ENCODE peak calls at places on chromosomes 2 and 18, in nine cellular contexts. L, T, C, Y, F, W, N, J and G are unnamed samples.

GRCh38 chr2:74806913-74807312 is 27.0 kb upstream of the HK2 start:
- DNase-seq in L (no peak), T (no peak), C (no peak), Y (no peak), F (no peak), W (no peak), N (no peak), J (no peak), G (no peak)

GRCh38 chr2:26805241-26805676 is 19.4 kb downstream of the CENPA start:
- DNase-seq in L (no peak), T (no peak), C (no peak), Y (peak), F (no peak), W (no peak), N (no peak), J (no peak), G (no peak)

GRCh38 chr2:2662847-2663356 is 331.8 kb upstream of the MYT1L start:
- DNase-seq in L (no peak), T (no peak), C (no peak), Y (no peak), F (no peak), W (no peak), N (no peak), J (no peak), G (no peak)

GRCh38 chr2:53217250-53217649 is 550.4 kb upstream of the CHAC2 start:
- DNase-seq in L (no peak), T (no peak), C (no peak), Y (no peak), F (no peak), W (no peak), N (no peak), J (peak), G (no peak)

GRCh38 chr18:36576339-36576738 is 252.5 kb downstream of the TPGS2 start:
- DNase-seq in L (no peak), T (no peak), C (no peak), Y (no peak), F (no peak), W (no peak), N (no peak), J (no peak), G (no peak)

GRCh38 chr2:204795156-204795555 is 249.9 kb downstream of the PARD3B start:
- DNase-seq in L (no peak), T (no peak), C (no peak), Y (peak), F (no peak), W (no peak), N (no peak), J (peak), G (no peak)

GRCh38 chr2:102514061-102514785 is 41.2 kb downstream of the SLC9A4 start:
- DNase-seq in L (no peak), T (no peak), C (no peak), Y (peak), F (no peak), W (no peak), N (no peak), J (no peak), G (no peak)

GRCh38 chr2:212135739-212136138 is 402.9 kb downstream of the ERBB4 start:
- DNase-seq in L (no peak), T (no peak), C (no peak), Y (no peak), F (no peak), W (no peak), N (no peak), J (no peak), G (no peak)

GRCh38 chr2:50752228-50752627 is 279.7 kb downstream of the NRXN1 start:
- DNase-seq in L (no peak), T (no peak), C (no peak), Y (no peak), F (no peak), W (no peak), N (no peak), J (no peak), G (no peak)

GRCh38 chr2:158936978-158937377 is 31.5 kb upstream of the TANC1 start:
- DNase-seq in L (no peak), T (no peak), C (peak), Y (peak), F (no peak), W (no peak), N (no peak), J (no peak), G (no peak)

GRCh38 chr2:28586864-28587263 is 91.0 kb downstream of the PLB1 start:
- DNase-seq in L (no peak), T (no peak), C (no peak), Y (no peak), F (no peak), W (peak), N (peak), J (peak), G (peak)

GRCh38 chr2:234292205-234292954 is 204.5 kb downstream of the ARL4C start:
- DNase-seq in L (no peak), T (no peak), C (no peak), Y (no peak), F (no peak), W (peak), N (peak), J (peak), G (peak)

GRCh38 chr18:35049111-35050003 is 8.1 kb downstream of the MAPRE2 start:
- DNase-seq in L (no peak), T (no peak), C (no peak), Y (no peak), F (no peak), W (no peak), N (no peak), J (no peak), G (no peak)

GRCh38 chr2:177314194-177314593 is 49.7 kb upstream of the NFE2L2 start:
- DNase-seq in L (no peak), T (peak), C (peak), Y (peak), F (no peak), W (no peak), N (no peak), J (no peak), G (no peak)

GRCh38 chr18:79393181-79393598 is 2.5 kb upstream of the NFATC1 start:
- DNase-seq in L (no peak), T (no peak), C (peak), Y (peak), F (no peak), W (no peak), N (peak), J (no peak), G (no peak)

GRCh38 chr18:64276736-64277135 is 127.8 kb upstream of the LINC00305 start:
- DNase-seq in L (no peak), T (no peak), C (peak), Y (no peak), F (no peak), W (no peak), N (no peak), J (no peak), G (no peak)

GRCh38 chr18:49520661-49521145 is 33.7 kb upstream of the C18orf32 start:
- DNase-seq in L (no peak), T (no peak), C (no peak), Y (no peak), F (no peak), W (no peak), N (no peak), J (no peak), G (no peak)

GRCh38 chr2:129242201-129242710 is 737.2 kb upstream of the RAB6C start:
- DNase-seq in L (no peak), T (no peak), C (no peak), Y (no peak), F (no peak), W (no peak), N (no peak), J (no peak), G (no peak)